ENCODE peak calls at places on chromosomes 16 and 17, in nine cellular contexts. F, E, B, Y, C, O, A, Z and V are unnamed samples.

GRCh38 chr17:19248923-19249574 is 11.9 kb downstream of the EPN2 start:
- DNase-seq in F (no peak), E (no peak), B (no peak), Y (peak; percentile 27), C (peak; percentile 54), O (no peak), A (no peak), Z (peak; percentile 94), V (no peak)

GRCh38 chr17:67628580-67629013 is 89.1 kb upstream of the NOL11 start:
- DNase-seq in F (peak; percentile 24), E (peak; percentile 75), B (no peak), Y (peak; percentile 51), C (no peak), O (no peak), A (peak; percentile 80), Z (no peak), V (peak; percentile 72)

GRCh38 chr16:88960516-88960915 is 16.5 kb downstream of the CBFA2T3 start:
- DNase-seq in F (no peak), E (no peak), B (no peak), Y (no peak), C (no peak), O (no peak), A (no peak), Z (no peak), V (no peak)

GRCh38 chr16:9630985-9631384 is 539.5 kb downstream of the HAPSTR1 start:
- DNase-seq in F (no peak), E (no peak), B (no peak), Y (no peak), C (no peak), O (no peak), A (no peak), Z (no peak), V (no peak)

GRCh38 chr17:50203589-50204345 is 2.3 kb upstream of the COL1A1 start:
- DNase-seq in F (no peak), E (no peak), B (no peak), Y (no peak), C (peak; percentile 44), O (no peak), A (no peak), Z (peak; percentile 96), V (no peak)

GRCh38 chr16:57938936-57939871 is 31.7 kb downstream of the CNGB1 start:
- DNase-seq in F (no peak), E (no peak), B (peak; percentile 33), Y (no peak), C (no peak), O (peak; percentile 93), A (no peak), Z (peak; percentile 20), V (no peak)

GRCh38 chr17:64679710-64680216 is 17.7 kb upstream of the SMURF2 start:
- DNase-seq in F (no peak), E (no peak), B (no peak), Y (no peak), C (no peak), O (no peak), A (no peak), Z (peak; percentile 99), V (no peak)

GRCh38 chr16:8848939-8849391 is 19.8 kb downstream of the CARHSP1 start:
- DNase-seq in F (no peak), E (peak; percentile 38), B (no peak), Y (no peak), C (no peak), O (no peak), A (no peak), Z (peak; percentile 75), V (no peak)

GRCh38 chr16:71230122-71230845 is at the start of gene HYDIN:
- DNase-seq in F (peak; percentile 91), E (peak; percentile 95), B (no peak), Y (peak; percentile 92), C (peak; percentile 14), O (no peak), A (no peak), Z (peak; percentile 30), V (peak; percentile 16)

GRCh38 chr17:50630524-50631194 is 4.0 kb upstream of the ABCC3 start:
- DNase-seq in F (peak; percentile 67), E (peak; percentile 91), B (no peak), Y (peak; percentile 63), C (no peak), O (no peak), A (peak; percentile 52), Z (no peak), V (peak; percentile 78)

GRCh38 chr16:1884889-1885288 is 12.9 kb upstream of the MEIOB start:
- DNase-seq in F (no peak), E (no peak), B (no peak), Y (no peak), C (no peak), O (no peak), A (no peak), Z (no peak), V (no peak)

GRCh38 chr16:85363881-85364280 is 249.2 kb upstream of the GSE1 start:
- DNase-seq in F (no peak), E (no peak), B (no peak), Y (no peak), C (no peak), O (no peak), A (no peak), Z (no peak), V (no peak)

GRCh38 chr17:16255481-16255901 is 38.5 kb downstream of the PIGL start:
- DNase-seq in F (no peak), E (peak; percentile 71), B (no peak), Y (no peak), C (peak; percentile 73), O (no peak), A (no peak), Z (peak; percentile 28), V (no peak)

GRCh38 chr17:55219484-55219883 is 45.3 kb upstream of the HLF start:
- DNase-seq in F (no peak), E (no peak), B (no peak), Y (no peak), C (no peak), O (no peak), A (no peak), Z (no peak), V (no peak)

GRCh38 chr16:10870137-10870776 is 6.7 kb upstream of the CIITA start:
- DNase-seq in F (no peak), E (no peak), B (no peak), Y (no peak), C (no peak), O (no peak), A (peak; percentile 86), Z (no peak), V (no peak)

GRCh38 chr17:10119203-10120112 is 78.9 kb downstream of the GAS7 start:
- DNase-seq in F (no peak), E (no peak), B (no peak), Y (no peak), C (no peak), O (peak; percentile 93), A (peak; percentile 61), Z (no peak), V (peak; percentile 32)

GRCh38 chr16:20880867-20881866 is 19.0 kb downstream of the DCUN1D3 start:
- DNase-seq in F (no peak), E (no peak), B (no peak), Y (no peak), C (no peak), O (no peak), A (no peak), Z (no peak), V (no peak)

GRCh38 chr17:59623151-59623550 is 3.5 kb downstream of the CLTC start:
- DNase-seq in F (no peak), E (no peak), B (no peak), Y (no peak), C (no peak), O (no peak), A (no peak), Z (no peak), V (no peak)

DNA sequence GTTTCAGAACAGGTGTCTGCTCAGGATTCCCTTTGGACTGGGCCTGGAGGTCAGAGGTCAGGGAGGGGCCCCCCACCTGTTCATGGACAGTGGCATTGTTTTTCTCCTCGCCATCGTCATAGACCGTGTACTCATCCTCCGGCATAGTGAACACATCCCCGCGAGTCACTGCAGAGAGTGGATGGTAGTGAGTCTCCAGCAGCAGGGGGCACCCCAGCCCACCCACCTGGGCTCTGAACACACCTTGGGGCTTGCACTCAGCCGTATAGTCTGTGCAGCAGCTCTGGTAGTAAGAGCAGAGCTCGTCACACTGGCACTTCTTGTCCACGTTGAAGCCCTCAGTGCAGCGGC is 448 bp downstream of the VTN start:
- DNase-seq in F (no peak), E (no peak), B (no peak), Y (no peak), C (no peak), O (no peak), A (no peak), Z (no peak), V (no peak)
- TF ChIP-seq CTCF in F (no peak), E (no peak), B (no peak), Y (no peak), C (no peak), O (no peak), A (no peak), Z (no peak), V (no peak)

DNA sequence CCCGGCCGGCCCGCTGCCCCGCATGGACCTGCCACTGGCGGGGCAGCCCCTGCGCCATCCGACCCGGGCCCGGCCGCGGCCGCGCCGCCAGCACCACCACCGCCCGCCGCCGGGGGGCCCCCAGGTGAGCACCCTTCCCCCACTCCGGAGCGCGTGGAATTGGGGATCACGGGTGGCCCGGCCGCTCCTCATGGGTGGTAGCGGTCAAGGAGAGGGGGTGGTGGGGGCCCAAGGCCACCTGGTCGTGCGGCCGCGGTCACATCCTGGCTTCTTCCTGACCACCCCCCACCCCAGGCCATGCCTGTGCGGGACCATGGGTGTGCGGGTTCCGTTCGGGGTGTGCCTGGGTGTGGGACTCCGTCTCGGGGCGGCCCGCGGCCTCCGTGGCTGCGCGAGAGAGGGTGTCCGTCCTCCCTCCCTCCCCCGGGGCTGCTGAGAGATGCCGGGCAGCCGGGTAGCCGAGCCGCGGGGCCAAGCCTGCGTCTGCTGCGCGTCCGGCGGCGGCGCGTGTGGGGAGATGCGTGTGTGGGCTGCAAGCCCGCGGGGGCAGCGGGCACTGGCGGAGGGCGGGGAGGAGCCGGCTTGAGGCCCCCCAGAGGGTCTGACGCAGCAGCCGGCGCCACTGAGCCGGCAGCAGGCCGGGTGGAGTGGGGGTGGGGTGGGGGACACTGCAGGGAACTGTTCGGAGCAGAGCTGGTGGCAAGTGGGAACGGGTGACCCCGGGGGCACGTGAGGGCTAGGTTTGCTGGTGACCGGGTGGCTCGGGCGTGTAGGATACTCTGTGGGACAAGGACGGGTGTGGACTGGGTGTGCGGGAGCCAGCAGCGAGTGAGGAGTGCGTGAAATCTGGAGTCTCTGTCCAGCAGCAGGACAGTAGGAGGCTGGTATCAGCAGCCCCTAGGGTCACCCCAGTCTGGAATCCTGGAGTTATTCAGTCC is 6.7 kb downstream of the ACD start:
- DNase-seq in F (no peak), E (peak; percentile 84), B (no peak), Y (peak; percentile 74), C (no peak), O (no peak), A (no peak), Z (no peak), V (no peak)
- TF ChIP-seq CTCF in F (peak; percentile 60), E (no peak), B (no peak), Y (peak; percentile 23), C (peak; percentile 16), O (no peak), A (no peak), Z (peak; percentile 22), V (no peak)

GRCh38 chr17:7557147-7557764 is 1.3 kb upstream of the TNFSF13 start:
- DNase-seq in F (no peak), E (peak; percentile 79), B (no peak), Y (no peak), C (peak; percentile 60), O (no peak), A (no peak), Z (no peak), V (no peak)
- TF ChIP-seq CTCF in F (no peak), E (no peak), B (no peak), Y (no peak), C (no peak), O (no peak), A (no peak), Z (no peak), V (no peak)

GRCh38 chr17:38352245-38353083 is 820 bp downstream of the SOCS7 start:
- DNase-seq in F (peak; percentile 45), E (peak; percentile 83), B (no peak), Y (peak; percentile 50), C (peak; percentile 29), O (no peak), A (peak; percentile 28), Z (no peak), V (no peak)
- TF ChIP-seq CTCF in F (no peak), E (no peak), B (no peak), Y (no peak), C (no peak), O (no peak), A (no peak), Z (no peak), V (no peak)